ENCODE peak calls at places on chromosomes 1 and 21, in eight cellular contexts. U, B, M, H, V, C, K and L are unnamed samples.

GRCh38 chr1:183646780-183647179 is 6.3 kb downstream of the APOBEC4 start:
- DNase-seq in U (no peak), B (no peak), M (no peak), H (no peak), V (no peak), C (no peak), K (no peak), L (no peak)

GRCh38 chr1:6603851-6604558 is 1.3 kb upstream of the KLHL21 start:
- DNase-seq in U (peak; percentile 72), B (peak; percentile 97), M (peak; percentile 91), H (no peak), V (peak; percentile 38), C (no peak), K (no peak), L (peak; percentile 50)

GRCh38 chr1:55039342-55040082 is at the start of gene PCSK9:
- DNase-seq in U (no peak), B (no peak), M (peak; percentile 71), H (peak; percentile 39), V (peak; percentile 39), C (no peak), K (peak; percentile 76), L (no peak)

GRCh38 chr21:14755086-14755485 is 209.0 kb upstream of the SAMSN1 start:
- DNase-seq in U (no peak), B (no peak), M (no peak), H (no peak), V (no peak), C (no peak), K (no peak), L (no peak)

GRCh38 chr1:25699501-25700089 is 83.0 kb downstream of the MAN1C1 start:
- DNase-seq in U (peak; percentile 61), B (no peak), M (peak; percentile 88), H (no peak), V (no peak), C (no peak), K (no peak), L (no peak)

GRCh38 chr1:234125714-234126113 is 221.2 kb downstream of the SLC35F3 start:
- DNase-seq in U (no peak), B (no peak), M (no peak), H (no peak), V (no peak), C (no peak), K (no peak), L (no peak)

GRCh38 chr1:55506686-55507577 is 291.8 kb upstream of the USP24 start:
- DNase-seq in U (no peak), B (no peak), M (no peak), H (peak; percentile 44), V (peak; percentile 96), C (peak; percentile 37), K (peak; percentile 80), L (no peak)

GRCh38 chr1:15355968-15356621 is 53.6 kb upstream of the EFHD2 start:
- DNase-seq in U (no peak), B (no peak), M (no peak), H (peak; percentile 50), V (peak; percentile 86), C (no peak), K (peak; percentile 84), L (peak; percentile 45)

GRCh38 chr1:12613180-12613579 is 4.8 kb downstream of the DHRS3 start:
- DNase-seq in U (no peak), B (no peak), M (no peak), H (no peak), V (no peak), C (no peak), K (no peak), L (no peak)

DNA sequence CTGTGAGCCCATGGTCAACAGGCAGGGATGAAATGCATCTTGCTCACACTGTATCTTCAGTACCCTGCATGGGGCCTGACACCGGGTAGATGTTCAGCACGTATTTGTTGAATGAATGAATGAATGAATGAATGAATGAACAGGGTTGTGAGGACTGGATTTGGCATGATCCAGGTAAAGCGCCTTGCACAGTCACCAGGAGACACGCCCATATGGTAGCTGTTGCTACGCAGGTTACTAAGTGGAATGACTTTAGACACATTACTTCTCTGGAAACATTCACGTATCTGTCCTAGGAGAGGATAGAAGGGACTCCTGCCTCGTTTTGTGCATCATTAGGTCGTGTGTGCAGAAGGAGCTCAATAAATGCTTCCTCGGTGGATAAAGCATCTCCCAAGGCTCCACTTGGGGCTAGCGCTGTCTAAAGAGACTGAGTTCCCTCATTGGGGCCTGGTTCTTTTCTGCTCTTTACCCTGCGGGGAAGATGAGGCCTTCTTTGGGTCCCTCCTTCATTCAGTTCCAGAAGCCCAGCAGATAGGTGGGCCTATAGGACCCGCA is 54.2 kb downstream of the NDUFS5 start:
- DNase-seq in U (no peak), B (no peak), M (no peak), H (no peak), V (no peak), C (no peak), K (no peak), L (no peak)
- H3K4me3 ChIP-seq in U (peak overlapping the region; percentile 56), B (peak overlapping the region; percentile 86), M (peak overlapping the region; percentile 95), H (peak overlapping the region; percentile 52), V (no peak overlapping the region), C (no peak overlapping the region), K (no peak overlapping the region), L (no peak overlapping the region)

GRCh38 chr1:229871078-229871676 is 195.9 kb upstream of the GALNT2 start:
- DNase-seq in U (no peak), B (no peak), M (no peak), H (no peak), V (no peak), C (no peak), K (no peak), L (no peak)

GRCh38 chr1:229867726-229868125 is 199.3 kb upstream of the GALNT2 start:
- DNase-seq in U (no peak), B (no peak), M (no peak), H (no peak), V (no peak), C (no peak), K (no peak), L (no peak)

GRCh38 chr1:229870381-229870780 is 196.7 kb upstream of the GALNT2 start:
- DNase-seq in U (no peak), B (no peak), M (no peak), H (no peak), V (no peak), C (no peak), K (no peak), L (no peak)

GRCh38 chr1:229869687-229870086 is 197.4 kb upstream of the GALNT2 start:
- DNase-seq in U (no peak), B (no peak), M (no peak), H (no peak), V (peak; percentile 45), C (no peak), K (no peak), L (no peak)

DNA sequence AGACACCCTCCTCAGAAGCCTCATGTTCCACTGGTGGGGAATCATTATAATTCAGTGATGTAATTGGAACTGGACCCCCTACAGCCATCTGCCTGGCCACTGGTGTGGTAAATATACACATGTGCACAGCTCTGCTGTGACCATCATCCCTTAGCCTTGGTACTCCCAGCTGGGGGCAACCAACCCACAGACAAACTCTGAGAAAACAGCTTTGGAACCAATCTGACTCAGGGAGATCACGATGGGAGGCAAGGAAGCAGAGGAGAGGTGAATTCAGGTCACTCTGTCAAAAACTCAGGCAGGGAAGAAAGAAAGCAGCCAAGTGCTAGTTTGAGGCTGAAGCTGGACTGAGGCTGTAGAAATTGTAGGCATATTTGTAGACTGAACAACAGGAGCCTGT is 197.8 kb upstream of the GALNT2 start:
- DNase-seq in U (no peak), B (no peak), M (no peak), H (no peak), V (no peak), C (no peak), K (no peak), L (peak; percentile 88)
- TF ChIP-seq CTCF in U (no peak), B (no peak), M (no peak), H (no peak), V (no peak), C (no peak), K (no peak), L (peak; percentile 4)

GRCh38 chr1:207318072-207318619 is 3.3 kb upstream of the CD55 start:
- DNase-seq in U (no peak), B (no peak), M (no peak), H (no peak), V (no peak), C (no peak), K (no peak), L (no peak)

GRCh38 chr1:207315435-207315834 is 6.0 kb upstream of the CD55 start:
- DNase-seq in U (no peak), B (no peak), M (no peak), H (no peak), V (no peak), C (no peak), K (no peak), L (no peak)

GRCh38 chr1:207316141-207316540 is 5.3 kb upstream of the CD55 start:
- DNase-seq in U (no peak), B (no peak), M (no peak), H (no peak), V (peak; percentile 94), C (no peak), K (peak; percentile 94), L (no peak)

GRCh38 chr1:207317561-207317960 is 3.9 kb upstream of the CD55 start:
- DNase-seq in U (no peak), B (no peak), M (no peak), H (no peak), V (no peak), C (no peak), K (no peak), L (no peak)

GRCh38 chr1:207316622-207317510 is 4.6 kb upstream of the CD55 start:
- DNase-seq in U (no peak), B (no peak), M (no peak), H (no peak), V (peak; percentile 100), C (no peak), K (peak; percentile 100), L (no peak)
- H3K4me3 ChIP-seq in U (no peak overlapping the region), B (no peak overlapping the region), M (no peak overlapping the region), H (no peak overlapping the region), V (peak overlapping the region; percentile 12), C (no peak overlapping the region), K (peak overlapping the region; percentile 37), L (no peak overlapping the region)

GRCh38 chr1:17999884-18000283 is 107.7 kb upstream of the IGSF21 start:
- DNase-seq in U (no peak), B (no peak), M (no peak), H (no peak), V (no peak), C (no peak), K (no peak), L (no peak)

GRCh38 chr1:18001725-18002124 is 105.9 kb upstream of the IGSF21 start:
- DNase-seq in U (no peak), B (no peak), M (no peak), H (no peak), V (no peak), C (no peak), K (no peak), L (no peak)

GRCh38 chr1:17994046-17994445 is 113.6 kb upstream of the IGSF21 start:
- DNase-seq in U (no peak), B (no peak), M (no peak), H (no peak), V (no peak), C (no peak), K (no peak), L (no peak)

GRCh38 chr1:17995480-17995879 is 112.1 kb upstream of the IGSF21 start:
- DNase-seq in U (no peak), B (no peak), M (no peak), H (no peak), V (no peak), C (no peak), K (no peak), L (no peak)

DNA sequence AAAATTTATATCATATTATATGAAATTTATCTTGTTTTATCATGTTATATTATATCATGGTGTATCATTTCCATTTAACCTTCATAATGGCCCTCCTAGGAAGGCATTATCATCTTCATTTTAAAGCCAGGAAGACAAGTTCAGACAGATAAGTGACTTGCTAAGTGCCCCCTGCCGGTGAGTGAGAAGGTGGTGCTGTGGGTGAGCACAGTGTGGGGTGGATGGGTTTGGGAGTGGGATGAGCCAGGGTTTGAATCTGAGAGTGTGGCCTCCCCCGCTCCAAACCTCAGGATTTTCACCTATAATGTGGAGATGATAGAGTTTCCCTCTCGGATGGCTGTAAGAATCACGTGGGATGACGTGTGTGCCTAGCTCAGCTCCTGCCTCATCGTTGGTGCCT is 108.7 kb upstream of the IGSF21 start:
- DNase-seq in U (no peak), B (no peak), M (no peak), H (no peak), V (peak; percentile 20), C (no peak), K (no peak), L (no peak)
- TF ChIP-seq CTCF in U (no peak), B (no peak), M (peak; percentile 34), H (peak; percentile 22), V (peak; percentile 56), C (peak; percentile 38), K (peak; percentile 29), L (no peak)